ENCODE peak calls at places on chromosomes 2 and 18, in ten cellular contexts. D is stimulated activated CD4-positive, alpha-beta T cell treated with anti-CD3 and anti-CD28 coated beads, TNF-alpha, amount 100 ng/mL, for 24 hours; T is K562; L is M059J; M is A549; P is adipocyte; A is occipital lobe; F is ACHN; S is adrenal gland; V is stimulated activated CD8-positive, alpha-beta memory T cell treated with anti-CD3 and anti-CD28 coated beads, Interleukin-7, amount 100 ng/mL, for 1 hour. J is an unnamed sample.

GRCh38 chr2:98768765-98769476 is 38.0 kb upstream of the MGAT4A start:
- DNase-seq in F (no peak), P (no peak), L (peak; percentile 60), D (no peak), S (no peak), T (no peak), V (no peak), A (no peak), M (peak; percentile 25), J (peak; percentile 66)

GRCh38 chr2:20511130-20511529 is 64.3 kb downstream of the RHOB start:
- DNase-seq in P (no peak), D (no peak), T (no peak), S (no peak), F (no peak), M (no peak), V (no peak), L (no peak), A (no peak), J (no peak)

GRCh38 chr2:74696758-74697327 is 42.8 kb downstream of the SEMA4F start:
- DNase-seq in M (no peak), A (no peak), F (no peak), T (no peak), S (no peak), P (peak; percentile 77), D (no peak), L (no peak), V (no peak), J (no peak)

GRCh38 chr2:47089083-47089464 is 66.0 kb downstream of the STPG4 start:
- DNase-seq in M (peak; percentile 79), T (peak; percentile 76), P (no peak), D (no peak), A (no peak), L (peak; percentile 60), F (no peak), V (no peak), S (no peak), J (no peak)

GRCh38 chr2:31354837-31355236 is 59.7 kb downstream of the XDH start:
- DNase-seq in P (peak; percentile 30), T (no peak), A (no peak), F (peak; percentile 47), S (no peak), M (peak; percentile 51), D (no peak), L (peak; percentile 43), V (no peak), J (no peak)

GRCh38 chr18:64699116-64699515 is 550.2 kb upstream of the LINC00305 start:
- DNase-seq in L (no peak), M (no peak), F (no peak), T (no peak), A (no peak), V (no peak), P (no peak), D (no peak), S (no peak), J (no peak)

GRCh38 chr2:185208261-185208660 is 530.3 kb upstream of the FSIP2 start:
- DNase-seq in P (peak; percentile 46), L (peak; percentile 11), V (no peak), D (no peak), M (peak; percentile 17), F (peak; percentile 65), T (peak; percentile 5), S (no peak), A (no peak), J (no peak)

GRCh38 chr2:138391956-138392355 is 109.6 kb upstream of the SPOPL start:
- DNase-seq in A (no peak), F (peak; percentile 30), T (no peak), P (no peak), L (peak; percentile 2), S (no peak), D (no peak), V (no peak), M (no peak), J (no peak)

GRCh38 chr18:46706968-46707367 is 49.9 kb downstream of the ST8SIA5 start:
- DNase-seq in L (peak; percentile 92), V (no peak), F (peak; percentile 20), S (peak; percentile 43), A (no peak), P (no peak), T (no peak), D (no peak), M (no peak), J (no peak)

GRCh38 chr2:56018202-56018601 is 94.6 kb upstream of the EFEMP1 start:
- DNase-seq in P (no peak), D (no peak), V (no peak), M (no peak), F (no peak), L (no peak), A (no peak), S (no peak), T (no peak), J (no peak)

GRCh38 chr18:45774065-45774521 is 50.1 kb downstream of the SLC14A1 start:
- DNase-seq in F (peak; percentile 36), V (no peak), D (no peak), L (peak; percentile 95), T (no peak), S (no peak), A (no peak), M (no peak), P (no peak), J (no peak)

GRCh38 chr2:67268806-67269205 is 128.3 kb upstream of the ETAA1 start:
- DNase-seq in A (no peak), D (no peak), P (peak; percentile 36), T (peak; percentile 3), F (no peak), S (no peak), M (peak; percentile 18), V (no peak), L (peak; percentile 67), J (no peak)

GRCh38 chr2:1572638-1573037 is 159.4 kb downstream of the TPO start:
- DNase-seq in V (no peak), T (no peak), L (no peak), F (no peak), M (no peak), P (peak; percentile 63), S (no peak), A (no peak), D (no peak), J (no peak)

GRCh38 chr2:231791107-231791506 is 4.9 kb downstream of the COPS7B start:
- DNase-seq in D (no peak), M (no peak), P (no peak), S (no peak), V (no peak), F (no peak), A (no peak), L (no peak), T (no peak), J (no peak)

GRCh38 chr2:57934659-57935058 is 111.9 kb upstream of the VRK2 start:
- DNase-seq in P (no peak), L (no peak), T (no peak), F (no peak), A (no peak), D (no peak), M (no peak), S (no peak), V (no peak), J (no peak)

GRCh38 chr2:113010088-113010487 is 4.8 kb downstream of the IL36A start:
- DNase-seq in T (no peak), S (no peak), P (peak; percentile 8), F (no peak), L (peak; percentile 78), V (no peak), D (no peak), M (peak; percentile 20), A (no peak), J (no peak)

GRCh38 chr2:192150166-192150565 is 44.6 kb downstream of the TMEFF2 start:
- DNase-seq in P (peak; percentile 35), V (no peak), F (no peak), S (no peak), D (no peak), A (no peak), L (no peak), M (no peak), T (no peak), J (no peak)

GRCh38 chr2:129812071-129812470 is 167.4 kb upstream of the RAB6C start:
- DNase-seq in A (no peak), S (peak; percentile 54), L (no peak), V (no peak), P (no peak), D (no peak), T (no peak), F (no peak), M (no peak), J (no peak)

GRCh38 chr2:207746131-207746530 is 23.6 kb downstream of the FZD5 start:
- DNase-seq in L (peak; percentile 67), V (no peak), T (peak; percentile 76), F (peak; percentile 75), S (peak; percentile 67), D (peak; percentile 30), A (peak; percentile 49), P (peak; percentile 88), M (peak; percentile 81), J (peak; percentile 39)

GRCh38 chr2:19126281-19126680 is 232.1 kb downstream of the OSR1 start:
- DNase-seq in S (no peak), D (no peak), F (no peak), A (no peak), P (no peak), V (no peak), M (no peak), T (no peak), L (no peak), J (no peak)

GRCh38 chr2:2638516-2638915 is 307.4 kb upstream of the MYT1L start:
- DNase-seq in V (no peak), T (no peak), A (no peak), L (no peak), P (no peak), S (no peak), M (no peak), F (no peak), D (no peak), J (no peak)